ENCODE peak calls at places on chromosome 17, in ten cellular contexts. D, V, I, L, E, J, X, U, G and W are unnamed samples. For H3K4me1, the result is how much of the 10 kb centered on the place peaks cover.

GRCh38 chr17:76714336-76714735 is 3.6 kb upstream of the MXRA7 start:
- DNase-seq in D (no peak), V (no peak), I (no peak), L (no peak), E (no peak), J (no peak), X (no peak), U (peak), G (no peak), W (no peak)

GRCh38 chr17:40598021-40598927 is 33.0 kb upstream of the CCR7 start:
- DNase-seq in D (no peak), V (no peak), I (no peak), L (no peak), E (no peak), J (no peak), X (no peak), U (no peak), G (no peak), W (no peak)

GRCh38 chr17:79702550-79703236 is 28.1 kb upstream of the ENPP7 start:
- DNase-seq in D (no peak), V (no peak), I (no peak), L (no peak), E (no peak), J (no peak), X (no peak), U (no peak), G (no peak), W (no peak)

GRCh38 chr17:63191610-63192009 is 225.6 kb downstream of the TANC2 start:
- DNase-seq in D (no peak), V (no peak), I (peak), L (no peak), E (no peak), J (no peak), X (no peak), U (no peak), G (no peak), W (no peak)

GRCh38 chr17:33049781-33050414 is 58.3 kb downstream of the SPACA3 start:
- DNase-seq in D (peak), V (peak), I (no peak), L (peak), E (no peak), J (peak), X (peak), U (peak), G (peak), W (peak)

GRCh38 chr17:36721560-36722120 is 120.3 kb downstream of the MRM1 start:
- DNase-seq in D (no peak), V (no peak), I (no peak), L (no peak), E (no peak), J (no peak), X (no peak), U (no peak), G (no peak), W (no peak)

GRCh38 chr17:59506907-59507726 is 58.3 kb upstream of the DHX40 start:
- DNase-seq in D (no peak), V (no peak), I (no peak), L (peak), E (no peak), J (no peak), X (no peak), U (no peak), G (no peak), W (no peak)

GRCh38 chr17:40419559-40420331 is 2.0 kb upstream of the TOP2A start:
- DNase-seq in D (no peak), V (no peak), I (no peak), L (no peak), E (no peak), J (no peak), X (no peak), U (no peak), G (peak), W (no peak)

GRCh38 chr17:47810901-47811635 is 10.5 kb downstream of the OSBPL7 start:
- DNase-seq in D (no peak), V (no peak), I (no peak), L (no peak), E (no peak), J (no peak), X (no peak), U (no peak), G (peak), W (no peak)

GRCh38 chr17:17837380-17837821 is 615 bp upstream of the SREBF1 start:
- DNase-seq in D (no peak), V (peak), I (no peak), L (peak), E (no peak), J (no peak), X (no peak), U (no peak), G (peak), W (peak)

GRCh38 chr17:62761884-62762283 is 46.2 kb downstream of the MARCHF10 start:
- DNase-seq in D (peak), V (peak), I (no peak), L (no peak), E (no peak), J (no peak), X (peak), U (no peak), G (peak), W (no peak)

GRCh38 chr17:17433260-17433659 is 43.5 kb upstream of the MED9 start:
- DNase-seq in D (no peak), V (no peak), I (peak), L (peak), E (no peak), J (no peak), X (no peak), U (no peak), G (no peak), W (no peak)

GRCh38 chr17:10003705-10004104 is 98.6 kb upstream of the RCVRN start:
- DNase-seq in D (no peak), V (no peak), I (no peak), L (no peak), E (no peak), J (no peak), X (no peak), U (no peak), G (no peak), W (no peak)

GRCh38 chr17:48907713-48908046 is 527 bp upstream of the UBE2Z start:
- DNase-seq in D (no peak), V (peak), I (no peak), L (peak), E (no peak), J (no peak), X (no peak), U (no peak), G (no peak), W (no peak)

GRCh38 chr17:74108126-74108705 is 95.3 kb upstream of the RPL38 start:
- DNase-seq in D (no peak), V (no peak), I (no peak), L (no peak), E (no peak), J (no peak), X (no peak), U (peak), G (peak), W (no peak)

GRCh38 chr17:83150369-83151055 is 71.1 kb downstream of the METRNL start:
- DNase-seq in D (no peak), V (no peak), I (no peak), L (no peak), E (peak), J (no peak), X (no peak), U (no peak), G (no peak), W (no peak)

GRCh38 chr17:40448213-40448638 is 5.0 kb downstream of the IGFBP4 start:
- DNase-seq in D (no peak), V (no peak), I (no peak), L (peak), E (no peak), J (no peak), X (no peak), U (no peak), G (no peak), W (peak)

GRCh38 chr17:79624658-79625478 is 14.0 kb upstream of the RBFOX3 start:
- DNase-seq in D (no peak), V (no peak), I (peak), L (no peak), E (peak), J (no peak), X (peak), U (peak), G (peak), W (no peak)

GRCh38 chr17:76684756-76685155 is 26.0 kb downstream of the MXRA7 start:
- DNase-seq in D (no peak), V (no peak), I (no peak), L (no peak), E (no peak), J (no peak), X (no peak), U (no peak), G (no peak), W (no peak)

GRCh38 chr17:6636105-6636504 is 4.4 kb downstream of the KIAA0753 start:
- DNase-seq in D (no peak), V (no peak), I (no peak), L (no peak), E (no peak), J (no peak), X (no peak), U (no peak), G (no peak), W (no peak)

GRCh38 chr17:6636616-6637457 is 3.7 kb downstream of the KIAA0753 start:
- DNase-seq in D (no peak), V (no peak), I (no peak), L (no peak), E (no peak), J (no peak), X (no peak), U (no peak), G (no peak), W (no peak)

GRCh38 chr17:6639014-6639650 is 1.4 kb downstream of the KIAA0753 start:
- DNase-seq in D (no peak), V (no peak), I (no peak), L (no peak), E (no peak), J (no peak), X (no peak), U (no peak), G (no peak), W (no peak)

GRCh38 chr17:6638046-6638908 is 2.2 kb downstream of the KIAA0753 start:
- DNase-seq in D (no peak), V (no peak), I (no peak), L (no peak), E (no peak), J (no peak), X (no peak), U (no peak), G (no peak), W (no peak)

GRCh38 chr17:6637458-6637840 is 3.1 kb downstream of the KIAA0753 start:
- DNase-seq in D (no peak), V (no peak), I (no peak), L (no peak), E (no peak), J (no peak), X (no peak), U (no peak), G (no peak), W (no peak)
- H3K27ac ChIP-seq in D (no peak), V (no peak), I (no peak), L (no peak), E (no peak), J (no peak), X (no peak), U (no peak), G (no peak), W (no peak)

GRCh38 chr17:50103252-50103651 is 8.1 kb downstream of the PDK2 start:
- DNase-seq in D (no peak), V (no peak), I (peak), L (no peak), E (no peak), J (no peak), X (no peak), U (no peak), G (no peak), W (no peak)

GRCh38 chr17:50100480-50100883 is 5.3 kb downstream of the PDK2 start:
- DNase-seq in D (no peak), V (no peak), I (peak), L (no peak), E (no peak), J (no peak), X (no peak), U (no peak), G (no peak), W (no peak)

GRCh38 chr17:50102164-50102991 is 7.2 kb downstream of the PDK2 start:
- DNase-seq in D (no peak), V (no peak), I (peak), L (no peak), E (no peak), J (no peak), X (no peak), U (peak), G (no peak), W (no peak)

GRCh38 chr17:50100921-50101345 is 5.8 kb downstream of the PDK2 start:
- DNase-seq in D (no peak), V (no peak), I (peak), L (no peak), E (no peak), J (no peak), X (no peak), U (no peak), G (peak), W (no peak)

GRCh38 chr17:50101346-50102163 is 6.4 kb downstream of the PDK2 start:
- DNase-seq in D (no peak), V (no peak), I (peak), L (peak), E (no peak), J (no peak), X (no peak), U (peak), G (peak), W (no peak)
- H3K4me3 ChIP-seq in D (no peak), V (no peak), I (no peak), L (no peak), E (no peak), J (no peak), X (peak), U (peak), G (no peak), W (no peak)

GRCh38 chr17:51428668-51429486 is 168.5 kb downstream of the UTP18 start:
- DNase-seq in D (no peak), V (no peak), I (no peak), L (no peak), E (no peak), J (no peak), X (no peak), U (no peak), G (no peak), W (no peak)
- H3K4me1 ChIP-seq in D (under half), V (under half), I (under half), L (under half), E (under half), J (under half), X (under half), U (under half), G (under half), W (under half)

GRCh38 chr17:75346906-75347305 is 57.7 kb upstream of the SLC25A19 start:
- DNase-seq in D (no peak), V (no peak), I (no peak), L (peak), E (no peak), J (no peak), X (no peak), U (no peak), G (peak), W (no peak)
- H3K27ac ChIP-seq in D (no peak), V (no peak), I (no peak), L (no peak), E (peak), J (no peak), X (peak), U (peak), G (no peak), W (no peak)

GRCh38 chr17:57397402-57397801 is 141.1 kb downstream of the MSI2 start:
- DNase-seq in D (no peak), V (no peak), I (no peak), L (no peak), E (no peak), J (no peak), X (no peak), U (no peak), G (no peak), W (no peak)

GRCh38 chr17:57396515-57396921 is 140.2 kb downstream of the MSI2 start:
- DNase-seq in D (no peak), V (no peak), I (no peak), L (no peak), E (no peak), J (no peak), X (no peak), U (no peak), G (no peak), W (no peak)

GRCh38 chr17:57393368-57393767 is 137.0 kb downstream of the MSI2 start:
- DNase-seq in D (no peak), V (no peak), I (no peak), L (no peak), E (no peak), J (no peak), X (no peak), U (no peak), G (no peak), W (no peak)

GRCh38 chr17:57394375-57394774 is 138.1 kb downstream of the MSI2 start:
- DNase-seq in D (no peak), V (no peak), I (no peak), L (no peak), E (no peak), J (no peak), X (no peak), U (no peak), G (no peak), W (no peak)

DNA sequence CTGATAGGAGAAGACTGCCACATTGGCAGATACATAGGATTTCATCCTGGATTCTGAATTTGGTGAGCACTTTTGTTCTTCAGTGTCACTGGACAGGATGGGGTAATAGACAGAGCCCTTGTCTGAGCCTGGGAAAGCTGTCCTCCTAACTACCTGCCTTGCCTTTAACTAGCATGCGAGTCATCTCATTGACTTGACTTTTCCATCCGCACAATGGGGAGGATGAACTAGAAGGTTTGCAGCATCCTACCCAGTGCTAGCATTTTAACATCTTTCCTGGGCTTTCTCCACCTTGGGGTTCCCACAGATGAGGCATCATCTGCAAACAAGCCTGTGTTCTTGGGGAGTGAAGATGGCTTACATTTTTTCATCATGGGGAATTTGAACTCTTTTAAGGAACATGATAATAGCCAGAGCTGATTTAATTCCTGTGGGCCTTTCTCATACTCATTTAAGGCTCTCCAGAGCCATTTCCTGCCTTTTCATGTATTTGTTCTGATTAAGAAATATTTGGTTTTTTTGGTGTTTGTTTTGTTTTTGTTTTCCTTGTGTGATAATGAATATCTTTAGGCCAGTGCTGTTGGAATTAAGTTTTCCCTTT is 139.5 kb downstream of the MSI2 start:
- DNase-seq in D (no peak), V (no peak), I (no peak), L (no peak), E (no peak), J (no peak), X (no peak), U (no peak), G (no peak), W (no peak)
- H3K4me3 ChIP-seq in D (no peak), V (no peak), I (no peak), L (no peak), E (no peak), J (no peak), X (no peak), U (no peak), G (no peak), W (no peak)

GRCh38 chr17:81338301-81339179 is 43.4 kb upstream of the SLC38A10 start:
- DNase-seq in D (no peak), V (no peak), I (peak), L (no peak), E (no peak), J (no peak), X (peak), U (peak), G (peak), W (no peak)
- H3K4me1 ChIP-seq in D (under half), V (under half), I (half or more), L (under half), E (under half), J (half or more), X (under half), U (half or more), G (under half), W (half or more)